ENCODE peak calls at places on chromosome 13, in four cellular contexts. N, P, X and W are unnamed samples.

GRCh38 chr13:75870397-75870801 is 234.3 kb downstream of the LMO7 start:
- DNase-seq in N (peak), X (peak), P (no peak), W (no peak)

GRCh38 chr13:110525328-110526319 is 35.9 kb downstream of the RAB20 start:
- DNase-seq in X (no peak), P (no peak), N (no peak), W (peak)

GRCh38 chr13:98482476-98483444 is 94.1 kb downstream of the STK24 start:
- DNase-seq in X (no peak), P (no peak), N (no peak), W (no peak)

GRCh38 chr13:30071890-30072817 is 221.7 kb upstream of the UBL3 start:
- DNase-seq in P (no peak), N (no peak), X (no peak), W (no peak)

GRCh38 chr13:62837895-62838294 is 1422.2 kb upstream of the PCDH20 start:
- DNase-seq in X (no peak), N (no peak), P (no peak), W (no peak)

GRCh38 chr13:95896302-95896701 is 156.9 kb downstream of the UGGT2 start:
- DNase-seq in P (no peak), X (peak), N (no peak), W (no peak)

GRCh38 chr13:71712988-71713653 is 153.9 kb downstream of the DACH1 start:
- DNase-seq in N (no peak), X (no peak), P (peak), W (no peak)

GRCh38 chr13:59957438-59957837 is 206.3 kb downstream of the DIAPH3 start:
- DNase-seq in X (no peak), P (no peak), N (no peak), W (no peak)

GRCh38 chr13:48775285-48775684 is 121.6 kb downstream of the CYSLTR2 start:
- DNase-seq in N (no peak), X (no peak), P (no peak), W (no peak)

GRCh38 chr13:105611424-105611823 is 924.0 kb downstream of the EFNB2 start:
- DNase-seq in N (no peak), P (no peak), X (no peak), W (no peak)

GRCh38 chr13:27374650-27375049 is 49.8 kb upstream of the GTF3A start:
- DNase-seq in X (peak), P (peak), N (no peak), W (no peak)
- TF ChIP-seq CBX5 in X (no peak), P (no peak), N (no peak), W (no peak)

GRCh38 chr13:114284680-114285079 is 3.3 kb downstream of the UPF3A start:
- DNase-seq in N (no peak), P (no peak), X (no peak), W (no peak)

GRCh38 chr13:114279770-114280169 is 1.6 kb upstream of the UPF3A start:
- DNase-seq in P (no peak), X (no peak), N (no peak), W (no peak)

GRCh38 chr13:114283581-114283980 is 2.2 kb downstream of the UPF3A start:
- DNase-seq in P (peak), N (no peak), X (peak), W (no peak)

GRCh38 chr13:114281351-114282142 is at the start of gene UPF3A:
- DNase-seq in P (peak), X (peak), N (peak), W (peak)

DNA sequence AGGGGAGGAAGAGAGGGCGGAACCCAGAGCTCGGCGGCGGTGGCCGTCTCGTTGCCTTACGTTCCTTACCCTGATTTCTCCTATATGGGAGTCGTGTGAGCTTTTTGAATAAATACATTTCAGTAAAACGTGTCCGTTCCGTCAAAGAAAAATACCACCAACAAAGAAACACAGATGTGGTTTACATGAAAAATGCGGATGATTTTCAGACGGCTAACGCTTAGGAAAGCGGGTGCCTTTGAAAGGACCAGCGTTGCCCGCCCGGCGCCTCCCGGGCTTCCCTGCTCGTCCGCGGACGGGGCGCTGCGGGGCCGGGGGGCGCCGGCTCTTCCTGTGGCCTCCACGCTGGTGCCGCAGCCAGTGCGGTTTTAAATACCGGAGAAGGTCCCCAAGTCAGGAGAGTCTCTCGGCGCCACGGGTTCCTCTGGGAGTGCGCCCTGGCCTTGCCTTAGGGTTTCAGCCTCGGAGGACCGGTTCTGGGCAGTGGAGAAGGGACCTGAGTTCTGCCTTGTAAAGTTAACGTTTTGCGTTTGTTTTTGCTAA is 813 bp downstream of the UPF3A start:
- DNase-seq in N (peak), P (peak), X (peak), W (peak)
- TF ChIP-seq RAD21 in N (no peak), P (no peak), X (no peak), W (no peak)

GRCh38 chr13:113305208-113305607 is 8.2 kb downstream of the LAMP1 start:
- DNase-seq in X (no peak), N (no peak), P (no peak), W (no peak)
- TF ChIP-seq SIN3A in X (no peak), N (no peak), P (no peak), W (no peak)

DNA sequence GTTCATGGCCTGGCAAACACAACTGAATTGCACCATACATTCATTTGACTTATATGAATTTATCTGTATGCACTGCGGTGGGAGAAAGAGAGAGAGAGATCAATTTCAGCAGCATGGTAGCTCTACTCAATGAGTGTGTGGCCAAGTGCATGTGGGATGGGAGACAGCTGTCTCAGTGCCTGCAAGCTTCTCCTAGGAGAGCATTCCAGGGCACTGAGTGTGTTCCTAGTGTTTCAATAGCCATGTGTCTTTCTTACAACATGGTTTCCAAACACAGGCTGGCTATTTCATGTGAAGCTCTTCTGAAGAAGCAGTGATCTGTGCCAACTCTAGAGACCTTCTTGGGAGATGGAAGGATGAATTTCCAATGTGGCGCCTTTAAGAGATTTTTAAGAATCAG is 43.5 kb downstream of the NEK5 start:
- DNase-seq in X (no peak), N (no peak), P (no peak), W (no peak)
- TF ChIP-seq CBX5 in X (no peak), N (no peak), P (no peak), W (no peak)

GRCh38 chr13:113981201-113981605 is 7.3 kb upstream of the C13orf46 start:
- DNase-seq in X (no peak), P (no peak), N (no peak), W (no peak)
- TF ChIP-seq RAD21 in X (no peak), P (no peak), N (no peak), W (no peak)

GRCh38 chr13:77893066-77893465 is 25.6 kb downstream of the EDNRB start:
- DNase-seq in P (no peak), X (no peak), N (no peak), W (no peak)
- TF ChIP-seq SIN3A in P (no peak), X (no peak), N (no peak), W (no peak)